ENCODE peak calls at places on chromosomes 13 and 19, in eight cellular contexts. One of them, this sample, is unnamed.

GRCh38 chr13:77919351-77920294 is 992 bp upstream of the EDNRB start:
- DNase-seq in activated naive CD8-positive, alpha-beta T cell treated with anti-CD3 and anti-CD28 coated beads, Interleukin-2, amount 50 U/mL, for 16 hours: no peak
- DNase-seq in activated naive CD4-positive, alpha-beta T cell treated with anti-CD3 and anti-CD28 coated beads, Interleukin-2, amount 10 ng/mL, durations not matched to agents 7 days and 5 days: no peak
- DNase-seq in effector memory CD4-positive, alpha-beta T cell: no peak
- DNase-seq in amygdala: peak; percentile 31
- DNase-seq in KG1: no peak
- DNase-seq in AG08395: peak; percentile 21
- DNase-seq in brain microvascular endothelial cell: peak; percentile 14
- DNase-seq in this sample: no peak

GRCh38 chr19:41599175-41599966 is 23.4 kb downstream of the CEACAM21 start:
- DNase-seq in activated naive CD8-positive, alpha-beta T cell treated with anti-CD3 and anti-CD28 coated beads, Interleukin-2, amount 50 U/mL, for 16 hours: no peak
- DNase-seq in brain microvascular endothelial cell: no peak
- DNase-seq in amygdala: no peak
- DNase-seq in KG1: no peak
- DNase-seq in effector memory CD4-positive, alpha-beta T cell: no peak
- DNase-seq in activated naive CD4-positive, alpha-beta T cell treated with anti-CD3 and anti-CD28 coated beads, Interleukin-2, amount 10 ng/mL, durations not matched to agents 7 days and 5 days: no peak
- DNase-seq in AG08395: no peak
- DNase-seq in this sample: no peak

GRCh38 chr13:40126301-40127085 is 471.0 kb downstream of the COG6 start:
- DNase-seq in activated naive CD8-positive, alpha-beta T cell treated with anti-CD3 and anti-CD28 coated beads, Interleukin-2, amount 50 U/mL, for 16 hours: no peak
- DNase-seq in amygdala: no peak
- DNase-seq in brain microvascular endothelial cell: no peak
- DNase-seq in effector memory CD4-positive, alpha-beta T cell: no peak
- DNase-seq in activated naive CD4-positive, alpha-beta T cell treated with anti-CD3 and anti-CD28 coated beads, Interleukin-2, amount 10 ng/mL, durations not matched to agents 7 days and 5 days: no peak
- DNase-seq in KG1: no peak
- DNase-seq in AG08395: no peak
- DNase-seq in this sample: no peak

GRCh38 chr13:36259361-36260137 is 38.1 kb downstream of the CCDC169 start:
- DNase-seq in AG08395: no peak
- DNase-seq in brain microvascular endothelial cell: no peak
- DNase-seq in activated naive CD4-positive, alpha-beta T cell treated with anti-CD3 and anti-CD28 coated beads, Interleukin-2, amount 10 ng/mL, durations not matched to agents 7 days and 5 days: no peak
- DNase-seq in KG1: no peak
- DNase-seq in amygdala: no peak
- DNase-seq in activated naive CD8-positive, alpha-beta T cell treated with anti-CD3 and anti-CD28 coated beads, Interleukin-2, amount 50 U/mL, for 16 hours: no peak
- DNase-seq in effector memory CD4-positive, alpha-beta T cell: no peak
- DNase-seq in this sample: no peak

GRCh38 chr19:22832031-22832762 is at the start of gene ZNF723:
- DNase-seq in activated naive CD4-positive, alpha-beta T cell treated with anti-CD3 and anti-CD28 coated beads, Interleukin-2, amount 10 ng/mL, durations not matched to agents 7 days and 5 days: no peak
- DNase-seq in effector memory CD4-positive, alpha-beta T cell: no peak
- DNase-seq in amygdala: no peak
- DNase-seq in AG08395: no peak
- DNase-seq in KG1: no peak
- DNase-seq in activated naive CD8-positive, alpha-beta T cell treated with anti-CD3 and anti-CD28 coated beads, Interleukin-2, amount 50 U/mL, for 16 hours: no peak
- DNase-seq in brain microvascular endothelial cell: no peak
- DNase-seq in this sample: no peak

GRCh38 chr19:38949580-38950367 is 19.0 kb downstream of the MRPS12 start:
- DNase-seq in KG1: no peak
- DNase-seq in effector memory CD4-positive, alpha-beta T cell: peak; percentile 67
- DNase-seq in amygdala: peak; percentile 90
- DNase-seq in activated naive CD8-positive, alpha-beta T cell treated with anti-CD3 and anti-CD28 coated beads, Interleukin-2, amount 50 U/mL, for 16 hours: peak; percentile 68
- DNase-seq in activated naive CD4-positive, alpha-beta T cell treated with anti-CD3 and anti-CD28 coated beads, Interleukin-2, amount 10 ng/mL, durations not matched to agents 7 days and 5 days: peak; percentile 88
- DNase-seq in AG08395: peak; percentile 77
- DNase-seq in brain microvascular endothelial cell: peak; percentile 92
- DNase-seq in this sample: no peak

GRCh38 chr13:75091185-75091584 is 390.8 kb downstream of the TBC1D4 start:
- DNase-seq in activated naive CD4-positive, alpha-beta T cell treated with anti-CD3 and anti-CD28 coated beads, Interleukin-2, amount 10 ng/mL, durations not matched to agents 7 days and 5 days: no peak
- DNase-seq in amygdala: no peak
- DNase-seq in effector memory CD4-positive, alpha-beta T cell: no peak
- DNase-seq in AG08395: no peak
- DNase-seq in activated naive CD8-positive, alpha-beta T cell treated with anti-CD3 and anti-CD28 coated beads, Interleukin-2, amount 50 U/mL, for 16 hours: no peak
- DNase-seq in KG1: no peak
- DNase-seq in brain microvascular endothelial cell: no peak
- DNase-seq in this sample: no peak

GRCh38 chr19:14366529-14366928 is 14.7 kb upstream of the ADGRE5 start:
- DNase-seq in activated naive CD4-positive, alpha-beta T cell treated with anti-CD3 and anti-CD28 coated beads, Interleukin-2, amount 10 ng/mL, durations not matched to agents 7 days and 5 days: peak; percentile 96
- DNase-seq in KG1: peak; percentile 64
- DNase-seq in effector memory CD4-positive, alpha-beta T cell: peak; percentile 74
- DNase-seq in AG08395: peak; percentile 0
- DNase-seq in amygdala: no peak
- DNase-seq in brain microvascular endothelial cell: peak; percentile 76
- DNase-seq in activated naive CD8-positive, alpha-beta T cell treated with anti-CD3 and anti-CD28 coated beads, Interleukin-2, amount 50 U/mL, for 16 hours: peak; percentile 77
- DNase-seq in this sample: peak; percentile 50

GRCh38 chr19:22784051-22784450 is at the start of gene ZNF99:
- DNase-seq in amygdala: peak; percentile 44
- DNase-seq in activated naive CD4-positive, alpha-beta T cell treated with anti-CD3 and anti-CD28 coated beads, Interleukin-2, amount 10 ng/mL, durations not matched to agents 7 days and 5 days: no peak
- DNase-seq in effector memory CD4-positive, alpha-beta T cell: no peak
- DNase-seq in activated naive CD8-positive, alpha-beta T cell treated with anti-CD3 and anti-CD28 coated beads, Interleukin-2, amount 50 U/mL, for 16 hours: no peak
- DNase-seq in brain microvascular endothelial cell: no peak
- DNase-seq in KG1: peak; percentile 77
- DNase-seq in AG08395: no peak
- DNase-seq in this sample: no peak

GRCh38 chr19:44696939-44697669 is 1.8 kb upstream of the CEACAM16 start:
- DNase-seq in amygdala: no peak
- DNase-seq in KG1: no peak
- DNase-seq in activated naive CD8-positive, alpha-beta T cell treated with anti-CD3 and anti-CD28 coated beads, Interleukin-2, amount 50 U/mL, for 16 hours: no peak
- DNase-seq in activated naive CD4-positive, alpha-beta T cell treated with anti-CD3 and anti-CD28 coated beads, Interleukin-2, amount 10 ng/mL, durations not matched to agents 7 days and 5 days: no peak
- DNase-seq in brain microvascular endothelial cell: no peak
- DNase-seq in effector memory CD4-positive, alpha-beta T cell: no peak
- DNase-seq in AG08395: no peak
- DNase-seq in this sample: no peak

GRCh38 chr13:71798723-71799122 is 68.3 kb downstream of the DACH1 start:
- DNase-seq in effector memory CD4-positive, alpha-beta T cell: no peak
- DNase-seq in activated naive CD4-positive, alpha-beta T cell treated with anti-CD3 and anti-CD28 coated beads, Interleukin-2, amount 10 ng/mL, durations not matched to agents 7 days and 5 days: no peak
- DNase-seq in activated naive CD8-positive, alpha-beta T cell treated with anti-CD3 and anti-CD28 coated beads, Interleukin-2, amount 50 U/mL, for 16 hours: no peak
- DNase-seq in amygdala: no peak
- DNase-seq in AG08395: no peak
- DNase-seq in brain microvascular endothelial cell: no peak
- DNase-seq in KG1: no peak
- DNase-seq in this sample: no peak

GRCh38 chr19:5128251-5128931 is 159.5 kb downstream of the KDM4B start:
- DNase-seq in activated naive CD8-positive, alpha-beta T cell treated with anti-CD3 and anti-CD28 coated beads, Interleukin-2, amount 50 U/mL, for 16 hours: no peak
- DNase-seq in brain microvascular endothelial cell: peak; percentile 83
- DNase-seq in effector memory CD4-positive, alpha-beta T cell: no peak
- DNase-seq in amygdala: no peak
- DNase-seq in KG1: no peak
- DNase-seq in activated naive CD4-positive, alpha-beta T cell treated with anti-CD3 and anti-CD28 coated beads, Interleukin-2, amount 10 ng/mL, durations not matched to agents 7 days and 5 days: no peak
- DNase-seq in AG08395: peak; percentile 88
- DNase-seq in this sample: peak; percentile 36